ENCODE peak calls at places on chromosomes 16 and 17, in eight cellular contexts. A is tibial artery, E is A549, F is omental fat pad, M is transverse colon, V is AG10803, W is GM10248, Z is IMR-90. Q is an unnamed sample.

GRCh38 chr17:75691371-75692290 is 24.5 kb downstream of the SAP30BP start:
- DNase-seq in A (no peak), E (no peak), F (no peak), M (no peak), V (peak), W (no peak), Z (peak), Q (no peak)

GRCh38 chr16:2791174-2791573 is 3.8 kb upstream of the PRSS33 start:
- DNase-seq in A (no peak), E (no peak), F (no peak), M (no peak), V (no peak), W (no peak), Z (no peak), Q (no peak)

GRCh38 chr17:17421346-17422216 is 55.2 kb upstream of the MED9 start:
- DNase-seq in A (no peak), E (no peak), F (no peak), M (no peak), V (no peak), W (no peak), Z (no peak), Q (no peak)

GRCh38 chr17:17151055-17151454 is 55.1 kb downstream of the PLD6 start:
- DNase-seq in A (no peak), E (peak), F (no peak), M (no peak), V (peak), W (no peak), Z (peak), Q (no peak)

GRCh38 chr17:45431531-45432404 is 902 bp downstream of the ARHGAP27 start:
- DNase-seq in A (peak), E (peak), F (no peak), M (peak), V (peak), W (peak), Z (peak), Q (peak)

GRCh38 chr16:58110590-58111330 is 18.4 kb downstream of the CFAP20 start:
- DNase-seq in A (no peak), E (no peak), F (no peak), M (no peak), V (peak), W (no peak), Z (peak), Q (no peak)

GRCh38 chr16:15509593-15510520 is 75.5 kb downstream of the BMERB1 start:
- DNase-seq in A (no peak), E (peak), F (no peak), M (no peak), V (peak), W (no peak), Z (peak), Q (no peak)

GRCh38 chr16:83887564-83887963 is 11.4 kb upstream of the MLYCD start:
- DNase-seq in A (no peak), E (no peak), F (no peak), M (no peak), V (peak), W (no peak), Z (no peak), Q (no peak)

GRCh38 chr16:55264949-55265348 is 59.1 kb upstream of the IRX6 start:
- DNase-seq in A (no peak), E (no peak), F (no peak), M (no peak), V (peak), W (no peak), Z (no peak), Q (no peak)

GRCh38 chr16:8866118-8866883 is 2.5 kb downstream of the CARHSP1 start:
- DNase-seq in A (peak), E (no peak), F (no peak), M (peak), V (no peak), W (no peak), Z (no peak), Q (no peak)

GRCh38 chr17:12982224-12982623 is 35.6 kb downstream of the ELAC2 start:
- DNase-seq in A (no peak), E (no peak), F (no peak), M (no peak), V (no peak), W (no peak), Z (no peak), Q (no peak)

GRCh38 chr17:38797091-38797490 is 2.3 kb downstream of the PIP4K2B start:
- DNase-seq in A (no peak), E (no peak), F (no peak), M (no peak), V (peak), W (no peak), Z (peak), Q (no peak)
- TF ChIP-seq CTCF in A (no peak), E (no peak), F (no peak), M (no peak), V (no peak), W (no peak), Z (no peak), Q (no peak)

GRCh38 chr17:5045496-5045895 is 10.3 kb upstream of the SLC52A1 start:
- DNase-seq in A (no peak), E (no peak), F (no peak), M (no peak), V (no peak), W (no peak), Z (no peak), Q (no peak)

GRCh38 chr17:5043524-5043923 is 8.3 kb upstream of the SLC52A1 start:
- DNase-seq in A (no peak), E (no peak), F (no peak), M (no peak), V (no peak), W (no peak), Z (no peak), Q (no peak)

GRCh38 chr17:5047446-5047845 is 12.2 kb upstream of the SLC52A1 start:
- DNase-seq in A (no peak), E (no peak), F (no peak), M (no peak), V (peak), W (no peak), Z (no peak), Q (no peak)

GRCh38 chr17:5042152-5043022 is 7.2 kb upstream of the SLC52A1 start:
- DNase-seq in A (no peak), E (no peak), F (no peak), M (no peak), V (no peak), W (no peak), Z (no peak), Q (no peak)

DNA sequence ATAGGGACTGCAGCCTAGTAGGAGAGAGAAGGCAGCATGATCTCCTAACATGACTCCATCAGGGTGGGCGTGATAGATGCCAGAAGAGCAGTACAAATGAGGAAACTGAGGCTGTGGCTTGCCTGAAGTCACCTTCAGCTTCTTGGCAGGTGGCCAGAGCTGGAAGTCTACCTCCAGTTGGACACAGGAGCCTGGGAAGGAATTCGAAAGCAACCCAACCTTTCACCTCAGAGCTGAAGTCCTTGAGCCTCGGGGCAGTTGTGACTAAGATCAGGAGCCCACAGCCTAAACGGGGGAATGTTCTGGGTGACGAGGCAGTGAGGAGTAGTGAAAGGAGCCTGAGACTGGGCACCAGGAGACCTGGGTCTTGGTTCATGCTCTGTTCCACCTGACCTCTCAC is 9.4 kb upstream of the SLC52A1 start:
- DNase-seq in A (no peak), E (no peak), F (no peak), M (no peak), V (no peak), W (no peak), Z (no peak), Q (no peak)
- TF ChIP-seq CTCF in A (no peak), E (no peak), F (no peak), M (no peak), V (no peak), W (no peak), Z (no peak), Q (no peak)

DNA sequence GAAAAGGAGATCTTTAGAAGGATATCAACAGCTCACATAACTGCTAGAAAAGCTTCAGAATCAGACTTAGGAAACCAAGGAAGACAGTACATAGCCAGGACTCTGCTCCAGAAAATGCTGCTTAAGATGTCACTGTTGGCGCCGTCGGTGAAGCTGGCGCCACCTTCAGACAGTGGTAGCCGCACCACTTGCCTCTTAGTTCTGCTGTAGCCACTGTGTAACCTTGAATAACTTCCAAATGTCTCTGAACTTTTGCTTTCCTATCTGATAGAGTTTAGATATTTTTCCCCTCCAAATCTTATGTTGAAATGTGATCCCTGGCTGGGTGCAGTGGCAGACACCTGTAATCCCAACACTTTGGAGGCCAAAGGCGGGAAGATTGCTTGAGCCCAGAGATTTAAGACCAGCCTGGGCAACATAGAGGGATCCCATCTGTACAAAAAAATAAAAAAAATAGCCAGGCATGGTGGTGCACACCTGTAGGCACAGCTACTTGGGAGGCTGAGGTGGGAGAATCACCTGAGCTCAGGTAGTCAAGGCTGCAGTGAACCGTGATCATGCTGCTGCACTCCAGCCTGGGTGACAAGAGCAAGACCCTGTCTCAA is 6.3 kb upstream of the USP31 start:
- DNase-seq in A (no peak), E (peak), F (no peak), M (peak), V (peak), W (no peak), Z (no peak), Q (no peak)
- TF ChIP-seq CTCF in A (no peak), E (peak), F (no peak), M (no peak), V (peak), W (peak), Z (peak), Q (peak)

GRCh38 chr17:29619251-29619650 is 3.5 kb downstream of the CORO6 start:
- DNase-seq in A (peak), E (peak), F (no peak), M (no peak), V (peak), W (no peak), Z (peak), Q (no peak)
- TF ChIP-seq CTCF in A (peak), E (peak), F (no peak), M (no peak), V (peak), W (peak), Z (peak), Q (no peak)

GRCh38 chr17:4593021-4593797 is 8.9 kb downstream of the SMTNL2 start:
- DNase-seq in A (no peak), E (no peak), F (no peak), M (no peak), V (no peak), W (no peak), Z (no peak), Q (no peak)

GRCh38 chr17:4592240-4593005 is 8.1 kb downstream of the SMTNL2 start:
- DNase-seq in A (no peak), E (no peak), F (no peak), M (no peak), V (no peak), W (no peak), Z (no peak), Q (no peak)

GRCh38 chr17:4588862-4589625 is 4.7 kb downstream of the SMTNL2 start:
- DNase-seq in A (no peak), E (no peak), F (no peak), M (no peak), V (no peak), W (no peak), Z (no peak), Q (no peak)

GRCh38 chr17:4590981-4591453 is 6.7 kb downstream of the SMTNL2 start:
- DNase-seq in A (no peak), E (no peak), F (no peak), M (no peak), V (no peak), W (no peak), Z (no peak), Q (no peak)

DNA sequence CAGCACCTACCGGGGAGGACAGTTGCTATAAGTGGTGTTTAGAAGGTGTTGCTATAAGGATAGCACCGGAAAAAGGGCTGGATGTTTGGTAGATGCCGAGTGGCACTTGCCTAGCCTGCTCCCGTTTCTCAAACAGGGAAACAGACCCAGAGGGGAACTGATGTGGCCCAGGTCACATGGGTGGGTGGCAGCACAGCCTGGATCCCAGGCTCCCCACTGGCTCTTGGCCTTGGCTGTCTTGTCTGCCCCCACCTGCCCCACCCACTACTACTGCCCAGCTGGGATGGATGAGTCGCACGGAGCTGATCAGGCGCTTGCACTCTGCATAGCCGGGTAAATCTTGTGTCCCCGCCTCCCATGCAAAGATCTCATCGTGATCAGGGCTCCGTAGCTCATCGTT is 7.2 kb downstream of the SMTNL2 start:
- DNase-seq in A (no peak), E (peak), F (no peak), M (no peak), V (no peak), W (no peak), Z (peak), Q (no peak)
- TF ChIP-seq CTCF in A (no peak), E (no peak), F (no peak), M (no peak), V (no peak), W (no peak), Z (no peak), Q (no peak)